ENCODE peak calls at places on chromosomes 16 and 17, in four cellular contexts. E is heart right ventricle, O is adrenal gland, W is left ventricle myocardium inferior. S is an unnamed sample. For H3K36me3 and H3K27me3, the result is how much of the 10 kb centered on the place peaks cover.

GRCh38 chr17:45402916-45403315 is 29.8 kb downstream of the ARHGAP27 start:
- DNase-seq in W (no peak), O (no peak), E (no peak), S (no peak)

GRCh38 chr17:44191389-44191788 is 4.6 kb downstream of the TMUB2 start:
- DNase-seq in E (no peak), O (no peak), W (no peak), S (no peak)

GRCh38 chr16:84514874-84515835 is 10.7 kb upstream of the MEAK7 start:
- DNase-seq in W (peak), O (no peak), E (no peak), S (no peak)

GRCh38 chr17:35486920-35487727 is 38.6 kb upstream of the SLFN13 start:
- DNase-seq in W (peak), O (peak), E (peak), S (no peak)

GRCh38 chr17:64411999-64412771 is 21.5 kb upstream of the PECAM1 start:
- DNase-seq in O (no peak), E (peak), W (peak), S (no peak)

GRCh38 chr17:27985736-27986394 is 56.6 kb upstream of the NLK start:
- DNase-seq in W (no peak), O (no peak), E (no peak), S (no peak)

GRCh38 chr17:17082878-17083277 is 40.6 kb downstream of the MPRIP start:
- DNase-seq in O (no peak), W (no peak), E (no peak), S (no peak)

GRCh38 chr16:73743665-73744496 is 552.7 kb upstream of the PSMD7 start:
- DNase-seq in W (no peak), E (no peak), O (no peak), S (peak)

GRCh38 chr16:22313141-22313781 is 16.1 kb downstream of the POLR3E start:
- DNase-seq in W (no peak), O (no peak), E (no peak), S (no peak)

GRCh38 chr17:47945080-47945479 is 3.7 kb downstream of the PNPO start:
- DNase-seq in O (no peak), E (no peak), W (no peak), S (no peak)

GRCh38 chr16:4184038-4184702 is 57.7 kb downstream of the SRL start:
- DNase-seq in W (no peak), E (no peak), O (peak), S (no peak)

GRCh38 chr17:35003778-35004177 is 23.5 kb downstream of the LIG3 start:
- DNase-seq in E (no peak), W (no peak), O (no peak), S (no peak)

GRCh38 chr16:11852092-11852809 is 909 bp upstream of the RSL1D1 start:
- DNase-seq in O (no peak), W (peak), E (no peak), S (no peak)

GRCh38 chr16:49484454-49484853 is 110.8 kb downstream of the C16orf78 start:
- DNase-seq in W (peak), E (peak), O (peak), S (peak)

GRCh38 chr16:66205287-66206167 is 161.0 kb upstream of the CDH5 start:
- DNase-seq in W (no peak), E (no peak), O (no peak), S (no peak)

GRCh38 chr17:77527394-77527793 is 386.6 kb downstream of the SEC14L1 start:
- DNase-seq in E (no peak), O (no peak), W (no peak), S (no peak)

GRCh38 chr17:6069611-6070279 is 434 bp upstream of the WSCD1 start:
- DNase-seq in E (no peak), O (peak), W (no peak), S (no peak)

GRCh38 chr16:56192644-56192960 is 1.3 kb downstream of the GNAO1 start:
- DNase-seq in E (no peak), W (no peak), O (no peak), S (no peak)

GRCh38 chr16:50516401-50516800 is 31.8 kb upstream of the NKD1 start:
- DNase-seq in O (no peak), E (no peak), W (no peak), S (no peak)

GRCh38 chr16:9048302-9048700 is 43.1 kb upstream of the HAPSTR1 start:
- DNase-seq in W (no peak), O (no peak), E (no peak), S (no peak)

GRCh38 chr16:31149894-31150890 is at the start of gene PRSS36:
- DNase-seq in O (no peak), W (no peak), E (no peak), S (no peak)

GRCh38 chr17:45680360-45680759 is 103.8 kb upstream of the CRHR1 start:
- DNase-seq in E (no peak), O (no peak), W (no peak), S (no peak)

GRCh38 chr16:89322381-89323119 is 105.0 kb downstream of the ZNF778 start:
- DNase-seq in E (peak), W (no peak), O (no peak), S (peak)

GRCh38 chr16:53142823-53143568 is 88.2 kb downstream of the CHD9 start:
- DNase-seq in O (no peak), W (no peak), E (no peak), S (no peak)

GRCh38 chr16:89921131-89921698 is 1.9 kb upstream of the TUBB3 start:
- DNase-seq in O (no peak), W (no peak), E (no peak), S (peak)

GRCh38 chr17:50144845-50145531 is 5.5 kb downstream of the PPP1R9B start:
- DNase-seq in O (peak), E (no peak), W (no peak), S (no peak)

GRCh38 chr16:68756250-68757051 is 19.4 kb downstream of the CDH1 start:
- DNase-seq in W (no peak), O (no peak), E (no peak), S (no peak)

GRCh38 chr17:45171338-45172231 is 9.9 kb downstream of the HEXIM2 start:
- DNase-seq in E (peak), O (peak), W (no peak), S (peak)

GRCh38 chr17:21460358-21460757 is 84.2 kb downstream of the KCNJ12 start:
- DNase-seq in E (no peak), O (no peak), W (no peak), S (no peak)

GRCh38 chr17:63024716-63025115 is 58.7 kb downstream of the TANC2 start:
- DNase-seq in O (no peak), E (no peak), W (no peak), S (no peak)

GRCh38 chr16:75250809-75251279 is 580 bp downstream of the BCAR1 start:
- DNase-seq in W (peak), E (no peak), O (peak), S (peak)

GRCh38 chr17:82623707-82624106 is 24.5 kb downstream of the WDR45B start:
- DNase-seq in O (no peak), E (no peak), W (no peak), S (no peak)

GRCh38 chr16:75372236-75372856 is 61.0 kb downstream of the CFDP1 start:
- DNase-seq in O (no peak), W (no peak), E (no peak), S (no peak)

GRCh38 chr17:9098242-9098641 is 76.9 kb downstream of the NTN1 start:
- DNase-seq in W (no peak), E (no peak), O (no peak), S (no peak)

GRCh38 chr16:11361751-11362742 is 16.8 kb downstream of the RMI2 start:
- DNase-seq in E (no peak), O (no peak), W (no peak), S (no peak)

GRCh38 chr17:31386542-31387075 is 4.9 kb upstream of the RAB11FIP4 start:
- DNase-seq in O (no peak), E (no peak), W (no peak), S (no peak)

GRCh38 chr16:14135704-14136103 is 64.6 kb downstream of the MRTFB start:
- DNase-seq in E (no peak), W (no peak), O (no peak), S (no peak)

DNA sequence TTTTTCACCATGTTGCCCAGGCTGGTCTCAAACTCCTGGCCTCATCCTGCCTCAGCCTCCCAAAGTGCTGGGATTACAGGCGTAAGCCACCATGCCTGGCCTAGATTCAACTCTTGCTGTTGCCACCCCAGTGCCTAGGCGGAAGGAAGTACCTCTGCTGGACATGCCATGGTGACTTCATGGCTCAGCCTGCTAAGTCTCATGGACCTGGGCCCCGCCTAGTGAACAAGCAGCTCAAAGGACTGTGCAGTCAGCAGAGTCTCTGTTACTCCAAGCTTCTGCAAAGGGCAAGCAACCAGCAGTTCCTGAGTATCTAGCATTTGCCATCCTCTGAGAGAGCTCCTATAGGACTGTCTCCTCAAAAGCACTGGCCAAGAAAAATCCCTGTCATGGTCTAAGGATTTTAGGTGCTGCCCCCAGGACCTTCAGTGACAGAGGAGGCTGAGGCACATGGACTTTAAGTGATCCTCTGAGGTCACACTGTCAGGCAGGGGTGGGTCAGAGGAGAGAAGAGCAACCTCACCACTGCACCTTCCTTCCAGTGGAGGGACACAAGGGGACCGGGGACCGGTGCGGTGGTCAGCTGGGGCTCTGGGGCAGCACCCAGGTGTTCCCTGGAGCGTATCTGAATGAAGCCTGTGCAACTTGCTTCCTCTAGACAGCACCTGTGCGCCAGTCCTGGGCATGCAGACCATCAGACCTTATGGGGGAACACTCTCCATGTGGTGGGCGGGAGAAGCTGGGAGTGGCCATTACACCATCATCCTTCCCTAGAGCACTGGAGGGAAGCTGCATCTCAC is 71.3 kb downstream of the IL21R start:
- DNase-seq in O (no peak), W (no peak), E (no peak), S (no peak)
- H3K36me3 ChIP-seq in O (half or more), W (half or more), E (half or more), S (half or more)

GRCh38 chr16:85798283-85798776 is 1.0 kb downstream of the EMC8 start:
- DNase-seq in E (no peak), W (no peak), O (no peak), S (no peak)
- H3K27ac ChIP-seq in E (peak), W (no peak), O (no peak), S (no peak)

GRCh38 chr16:25692307-25692706 is 548 bp downstream of the HS3ST4 start:
- DNase-seq in O (no peak), E (no peak), W (no peak), S (no peak)
- H3K27me3 ChIP-seq in O (half or more), E (half or more), W (half or more), S (under half)

DNA sequence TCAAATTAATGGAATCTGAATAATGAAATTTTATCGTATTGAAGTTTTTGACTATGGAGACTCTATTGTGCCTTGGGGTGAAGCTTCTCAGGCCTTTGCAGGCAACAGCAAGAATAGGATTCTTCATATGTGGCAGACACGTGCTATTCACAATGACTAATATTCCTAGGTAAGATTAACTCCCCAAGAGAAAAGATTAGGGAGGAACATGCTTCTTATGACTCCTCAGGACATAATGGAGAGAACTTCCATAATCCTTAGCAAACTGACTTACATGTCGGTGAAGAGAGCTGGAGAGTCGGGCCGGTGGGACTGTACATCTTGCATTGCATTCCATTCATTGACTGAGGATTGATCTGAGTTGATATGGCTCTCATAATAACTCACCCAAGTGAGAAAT is 48.9 kb upstream of the CORO6 start:
- DNase-seq in O (no peak), E (no peak), W (no peak), S (no peak)
- H3K36me3 ChIP-seq in O (under half), E (half or more), W (half or more), S (under half)

DNA sequence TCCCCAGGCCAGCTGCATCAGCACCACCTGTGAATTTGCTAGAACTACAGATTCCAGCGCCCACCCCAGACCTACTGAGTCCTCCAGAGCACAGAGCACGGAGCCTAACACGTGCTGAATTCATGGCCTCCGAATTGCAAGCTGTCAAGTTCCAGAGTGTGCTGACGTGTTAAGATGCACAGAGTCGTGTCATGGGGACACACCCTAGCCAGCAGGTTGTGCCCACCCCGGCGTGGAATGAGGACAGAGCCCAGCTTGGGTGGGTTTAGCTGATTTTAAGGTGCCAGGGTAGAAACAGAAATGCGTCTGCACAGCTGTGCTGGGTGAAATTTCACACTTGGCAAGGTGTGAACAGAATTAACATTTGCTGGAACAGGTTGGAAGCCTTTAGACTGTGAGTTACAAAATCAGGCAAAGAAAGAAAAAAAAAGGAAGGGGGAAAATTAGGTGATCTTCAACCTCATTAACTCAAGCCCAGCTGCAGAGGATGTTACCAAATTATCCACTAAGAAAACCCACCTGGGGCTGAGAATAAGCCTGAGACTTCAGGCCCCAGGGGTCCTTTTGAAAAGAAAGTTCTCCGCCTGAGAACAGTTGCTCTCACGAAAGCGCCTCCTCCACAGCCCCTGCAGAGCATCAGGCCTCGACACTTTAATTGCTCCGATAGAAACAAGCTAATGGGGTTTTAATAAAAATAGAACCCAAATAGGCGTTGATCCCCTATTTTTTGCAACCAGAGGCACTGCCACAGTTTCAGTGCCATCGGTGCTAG is 27.2 kb downstream of the GINS3 start:
- DNase-seq in W (no peak), O (no peak), E (no peak), S (no peak)
- H3K27ac ChIP-seq in W (peak), O (no peak), E (peak), S (no peak)

GRCh38 chr16:698911-699671 is 6.5 kb downstream of the FBXL16 start:
- DNase-seq in O (no peak), W (no peak), E (no peak), S (no peak)
- H3K27me3 ChIP-seq in O (half or more), W (half or more), E (half or more), S (under half)

GRCh38 chr17:57998234-57998746 is 8.8 kb downstream of the SRSF1 start:
- DNase-seq in E (no peak), W (no peak), O (no peak), S (no peak)

GRCh38 chr17:57999010-57999495 is 8.0 kb downstream of the SRSF1 start:
- DNase-seq in E (no peak), O (no peak), W (no peak), S (no peak)

GRCh38 chr17:57997085-57997809 is 9.2 kb upstream of the VEZF1 start:
- DNase-seq in E (no peak), W (no peak), O (no peak), S (no peak)

GRCh38 chr17:58001461-58002124 is 5.5 kb downstream of the SRSF1 start:
- DNase-seq in E (no peak), W (no peak), O (no peak), S (no peak)

GRCh38 chr17:57999496-58000017 is 7.5 kb downstream of the SRSF1 start:
- DNase-seq in W (no peak), E (no peak), O (no peak), S (no peak)
- H3K36me3 ChIP-seq in W (under half), E (half or more), O (half or more), S (half or more)

GRCh38 chr17:60303406-60304099 is 88.4 kb downstream of the USP32 start:
- DNase-seq in W (no peak), O (no peak), E (no peak), S (no peak)

GRCh38 chr17:60300949-60301348 is 91.0 kb downstream of the USP32 start:
- DNase-seq in W (no peak), O (no peak), E (no peak), S (no peak)

GRCh38 chr17:60301644-60302043 is 90.3 kb downstream of the USP32 start:
- DNase-seq in W (no peak), O (no peak), E (no peak), S (no peak)

GRCh38 chr17:60304502-60304901 is 87.4 kb downstream of the USP32 start:
- DNase-seq in E (no peak), O (no peak), W (no peak), S (no peak)

GRCh38 chr17:60305141-60305540 is 86.8 kb downstream of the USP32 start:
- DNase-seq in O (no peak), W (no peak), E (no peak), S (no peak)
- H3K27ac ChIP-seq in O (no peak), W (no peak), E (no peak), S (no peak)

S was measured in SJCRH30.